ENCODE peak calls at places on chromosomes 12 and 14, in six cellular contexts. L, T, I, Y, X and A are unnamed samples. For H3K9me3, the result is how much of the 10 kb centered on the place peaks cover.

GRCh38 chr12:122499991-122500684 is 594 bp downstream of the ZCCHC8 start:
- DNase-seq in T (peak), X (no peak), L (peak), I (peak), Y (peak), A (peak)

GRCh38 chr12:107152331-107152730 is 59.0 kb upstream of the CRY1 start:
- DNase-seq in T (no peak), Y (no peak), I (peak), X (no peak), L (no peak), A (no peak)

GRCh38 chr12:14948672-14949071 is 10.3 kb upstream of the ERP27 start:
- DNase-seq in Y (no peak), L (no peak), I (peak), T (peak), X (peak), A (peak)

GRCh38 chr12:108839011-108839889 is 18.1 kb downstream of the SSH1 start:
- DNase-seq in X (no peak), I (peak), T (peak), Y (peak), L (peak), A (no peak)

GRCh38 chr14:71967709-71968108 is 35.5 kb downstream of the RGS6 start:
- DNase-seq in Y (no peak), I (no peak), X (no peak), L (no peak), T (no peak), A (no peak)

GRCh38 chr12:122942609-122943008 is 23.7 kb downstream of the ABCB9 start:
- DNase-seq in L (peak), T (no peak), I (no peak), Y (no peak), X (no peak), A (peak)

GRCh38 chr14:53596845-53597525 is 359.6 kb downstream of the BMP4 start:
- DNase-seq in T (peak), X (no peak), I (no peak), L (no peak), Y (no peak), A (no peak)

GRCh38 chr12:125312471-125312870 is 247.2 kb downstream of the AACS start:
- DNase-seq in Y (no peak), I (no peak), T (no peak), X (no peak), L (no peak), A (no peak)

GRCh38 chr14:97408937-97409860 is 612.0 kb downstream of the VRK1 start:
- DNase-seq in L (no peak), Y (no peak), I (no peak), T (no peak), X (no peak), A (peak)

GRCh38 chr14:99203080-99203479 is 68.9 kb downstream of the BCL11B start:
- DNase-seq in X (no peak), Y (no peak), T (no peak), L (no peak), I (no peak), A (no peak)

GRCh38 chr14:91891081-91891480 is 23.7 kb upstream of the TC2N start:
- DNase-seq in I (no peak), Y (no peak), L (no peak), T (no peak), X (no peak), A (no peak)

GRCh38 chr14:65840786-65841185 is 428.3 kb downstream of the FUT8 start:
- DNase-seq in I (peak), X (no peak), Y (no peak), T (no peak), L (no peak), A (no peak)

GRCh38 chr12:74424778-74425177 is 112.9 kb upstream of the ATXN7L3B start:
- DNase-seq in L (no peak), T (no peak), I (no peak), Y (no peak), X (peak), A (no peak)

GRCh38 chr12:96824074-96824837 is 82.8 kb upstream of the NEDD1 start:
- DNase-seq in L (no peak), Y (no peak), I (no peak), X (no peak), T (no peak), A (no peak)

GRCh38 chr12:20339060-20339459 is 29.3 kb upstream of the PDE3A start:
- DNase-seq in L (no peak), I (peak), T (no peak), X (no peak), Y (no peak), A (no peak)

GRCh38 chr14:67260965-67261364 is 19.7 kb downstream of the PALS1 start:
- DNase-seq in X (no peak), T (no peak), L (no peak), Y (no peak), I (no peak), A (no peak)

GRCh38 chr14:104471114-104471513 is 108.5 kb upstream of the C14orf180 start:
- DNase-seq in I (no peak), X (no peak), L (no peak), T (no peak), Y (no peak), A (no peak)
- H3K9me3 ChIP-seq in I (under half), X (under half), L (under half), T (under half), Y (under half), A (under half)

GRCh38 chr14:34436118-34436905 is 25.7 kb downstream of the SPTSSA start:
- DNase-seq in L (no peak), T (no peak), X (no peak), Y (no peak), I (peak), A (peak)

GRCh38 chr14:34439090-34439489 is 22.9 kb downstream of the SPTSSA start:
- DNase-seq in Y (no peak), X (no peak), I (no peak), T (no peak), L (no peak), A (no peak)

GRCh38 chr14:34438438-34438837 is 23.6 kb downstream of the SPTSSA start:
- DNase-seq in X (no peak), I (no peak), L (no peak), Y (no peak), T (no peak), A (no peak)

GRCh38 chr14:34437729-34438080 is 24.3 kb downstream of the SPTSSA start:
- DNase-seq in L (no peak), I (no peak), X (no peak), Y (no peak), T (no peak), A (no peak)

DNA sequence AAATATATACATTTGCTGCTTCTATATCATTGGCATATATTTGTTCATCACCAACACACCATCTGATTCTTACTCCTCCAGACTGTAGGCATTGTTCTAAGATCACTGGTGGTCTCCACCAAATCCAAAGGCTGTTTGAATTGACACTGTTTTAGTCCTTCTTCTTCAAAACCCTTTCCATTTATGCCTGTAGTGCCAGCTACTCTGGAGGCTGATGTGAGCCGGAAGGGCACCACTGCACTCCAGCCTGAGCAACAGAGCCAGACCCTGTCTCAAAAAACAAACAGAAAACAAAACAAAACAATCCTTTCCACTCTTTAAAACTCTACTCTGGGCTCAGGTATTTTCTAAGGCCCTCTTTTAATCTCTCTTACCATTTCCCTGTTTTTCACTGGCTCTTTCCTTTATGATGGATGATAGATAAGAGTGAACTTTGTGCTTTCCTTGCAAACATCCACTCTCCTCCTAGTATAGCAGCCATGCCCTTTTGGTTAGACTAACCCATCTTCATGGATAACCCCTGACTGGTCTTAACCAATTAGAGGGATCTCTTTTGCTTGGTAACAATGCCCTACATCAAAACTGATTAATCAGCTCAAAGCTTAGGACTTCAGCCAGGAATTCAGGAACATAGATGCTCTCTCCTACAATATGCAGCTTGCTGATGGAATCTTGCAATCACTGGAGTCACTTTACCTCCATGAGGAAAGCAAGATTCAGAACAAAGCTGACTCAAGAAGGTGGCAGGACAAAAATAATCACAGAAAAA is 24.9 kb downstream of the SPTSSA start:
- DNase-seq in T (no peak), Y (no peak), I (no peak), L (no peak), X (no peak), A (peak)
- H3K4me3 ChIP-seq in T (no peak), Y (no peak), I (no peak), L (no peak), X (no peak), A (no peak)

DNA sequence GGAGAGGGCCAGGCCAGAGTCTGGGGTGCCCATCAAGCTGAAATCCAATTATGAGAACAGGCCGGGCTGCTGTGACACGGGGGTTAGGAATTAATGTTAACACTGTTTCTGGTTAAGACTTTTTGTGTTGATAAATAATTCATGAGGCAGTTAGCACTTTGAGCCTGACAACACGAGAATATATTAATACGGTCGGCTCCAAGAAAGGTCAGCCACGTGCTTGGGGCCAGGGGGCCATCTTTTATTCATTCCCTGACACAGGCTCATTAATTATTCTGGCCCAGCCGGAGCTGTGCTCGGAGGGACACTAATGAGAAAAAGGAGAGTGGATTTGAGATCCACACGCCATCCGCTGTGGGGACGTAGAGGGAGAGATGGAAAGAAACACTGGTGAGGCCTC is 45.1 kb downstream of the FBRSL1 start:
- DNase-seq in X (no peak), T (no peak), I (no peak), L (no peak), Y (no peak), A (no peak)
- H3K9me3 ChIP-seq in X (under half), T (under half), I (under half), L (under half), Y (under half), A (under half)

GRCh38 chr12:65781681-65782269 is 42.5 kb upstream of the HMGA2 start:
- DNase-seq in X (no peak), I (no peak), L (no peak), Y (no peak), T (no peak), A (no peak)
- H3K4me3 ChIP-seq in X (no peak), I (no peak), L (no peak), Y (no peak), T (no peak), A (no peak)

GRCh38 chr14:40093800-40094199 is 661.6 kb upstream of the FBXO33 start:
- DNase-seq in I (no peak), X (no peak), T (no peak), L (no peak), Y (no peak), A (no peak)
- H3K9me3 ChIP-seq in I (under half), X (under half), T (under half), L (under half), Y (under half), A (under half)

DNA sequence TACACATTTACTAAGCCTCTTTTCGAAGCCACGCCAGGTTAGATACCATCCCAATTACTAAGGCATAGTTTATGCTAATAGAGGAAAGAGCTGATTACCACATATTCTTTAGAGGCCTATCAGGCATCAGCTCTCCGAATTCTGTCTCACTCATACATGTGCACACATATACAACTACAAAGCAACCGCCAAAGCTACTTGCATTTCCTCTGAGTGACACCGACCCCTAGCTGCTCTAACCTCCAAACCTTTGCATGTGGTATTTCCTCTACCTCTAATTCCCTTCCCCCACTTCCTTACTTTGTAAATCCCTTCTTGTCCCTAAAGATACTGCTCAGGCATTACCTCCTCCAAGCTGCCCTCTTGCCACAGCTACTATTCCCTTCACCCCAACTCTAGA is 107.2 kb downstream of the DUSP6 start:
- DNase-seq in Y (no peak), L (no peak), T (no peak), I (no peak), X (no peak), A (peak)
- H3K4me3 ChIP-seq in Y (no peak), L (no peak), T (no peak), I (no peak), X (no peak), A (no peak)

GRCh38 chr14:69331206-69331605 is 66.9 kb downstream of the ERH start:
- DNase-seq in I (no peak), T (no peak), X (no peak), L (no peak), Y (no peak), A (no peak)

GRCh38 chr14:69334576-69334975 is 63.5 kb downstream of the ERH start:
- DNase-seq in Y (no peak), T (no peak), X (no peak), I (no peak), L (no peak), A (no peak)

GRCh38 chr14:69333791-69334337 is 64.2 kb downstream of the ERH start:
- DNase-seq in X (no peak), T (no peak), I (no peak), L (no peak), Y (no peak), A (no peak)

GRCh38 chr14:69335421-69335820 is 62.7 kb downstream of the ERH start:
- DNase-seq in L (no peak), T (no peak), Y (no peak), X (no peak), I (peak), A (no peak)

GRCh38 chr14:69332782-69333395 is 65.2 kb downstream of the ERH start:
- DNase-seq in I (no peak), Y (no peak), X (no peak), L (no peak), T (no peak), A (no peak)
- H3K9me3 ChIP-seq in I (under half), Y (under half), X (under half), L (under half), T (under half), A (under half)